ENCODE peak calls at places on chromosomes 7 and 10, in seven cellular contexts. One of them, this sample, is unnamed.

GRCh38 chr7:149882264-149883048 is 8.7 kb downstream of the ATP6V0E2 start:
- DNase-seq in HuH-7: no peak
- DNase-seq in cardiac fibroblast: peak; percentile 36
- DNase-seq in Kasumi-1: no peak
- DNase-seq in H54: no peak
- DNase-seq in NB4: peak; percentile 2
- DNase-seq in KBM-7: no peak
- DNase-seq in this sample: no peak

GRCh38 chr10:114401195-114401741 is 3.0 kb downstream of the AFAP1L2 start:
- DNase-seq in NB4: no peak
- DNase-seq in H54: no peak
- DNase-seq in HuH-7: no peak
- DNase-seq in KBM-7: no peak
- DNase-seq in Kasumi-1: no peak
- DNase-seq in cardiac fibroblast: peak; percentile 76
- DNase-seq in this sample: no peak

GRCh38 chr7:108066486-108066885 is 63.5 kb upstream of the LAMB1 start:
- DNase-seq in KBM-7: no peak
- DNase-seq in HuH-7: no peak
- DNase-seq in cardiac fibroblast: no peak
- DNase-seq in NB4: no peak
- DNase-seq in H54: no peak
- DNase-seq in Kasumi-1: no peak
- DNase-seq in this sample: no peak

GRCh38 chr7:26397786-26398435 is 106.2 kb downstream of the SNX10 start:
- DNase-seq in KBM-7: no peak
- DNase-seq in Kasumi-1: peak; percentile 54
- DNase-seq in cardiac fibroblast: no peak
- DNase-seq in NB4: peak; percentile 84
- DNase-seq in H54: no peak
- DNase-seq in HuH-7: peak; percentile 73
- DNase-seq in this sample: peak; percentile 14

GRCh38 chr10:101273330-101273729 is 44.1 kb upstream of the LBX1 start:
- DNase-seq in H54: no peak
- DNase-seq in KBM-7: no peak
- DNase-seq in HuH-7: no peak
- DNase-seq in cardiac fibroblast: no peak
- DNase-seq in Kasumi-1: no peak
- DNase-seq in NB4: no peak
- DNase-seq in this sample: no peak

GRCh38 chr7:80722596-80723141 is 84.2 kb downstream of the CD36 start:
- DNase-seq in HuH-7: no peak
- DNase-seq in H54: peak; percentile 38
- DNase-seq in NB4: no peak
- DNase-seq in KBM-7: no peak
- DNase-seq in cardiac fibroblast: peak; percentile 98
- DNase-seq in Kasumi-1: no peak
- DNase-seq in this sample: no peak

GRCh38 chr10:12314836-12315235 is 34.5 kb upstream of the CAMK1D start:
- DNase-seq in HuH-7: no peak
- DNase-seq in H54: no peak
- DNase-seq in cardiac fibroblast: no peak
- DNase-seq in KBM-7: no peak
- DNase-seq in Kasumi-1: no peak
- DNase-seq in NB4: no peak
- DNase-seq in this sample: no peak

GRCh38 chr7:157046681-157047080 is 36.2 kb upstream of the MNX1 start:
- DNase-seq in HuH-7: no peak
- DNase-seq in cardiac fibroblast: no peak
- DNase-seq in H54: peak; percentile 72
- DNase-seq in Kasumi-1: no peak
- DNase-seq in NB4: no peak
- DNase-seq in KBM-7: no peak
- DNase-seq in this sample: no peak

GRCh38 chr7:128742206-128742605 is 3.0 kb downstream of the CALU start:
- DNase-seq in Kasumi-1: no peak
- DNase-seq in HuH-7: no peak
- DNase-seq in H54: no peak
- DNase-seq in cardiac fibroblast: peak; percentile 62
- DNase-seq in KBM-7: no peak
- DNase-seq in NB4: no peak
- DNase-seq in this sample: no peak

GRCh38 chr10:62019685-62020361 is 118.3 kb downstream of the ARID5B start:
- DNase-seq in H54: no peak
- DNase-seq in cardiac fibroblast: peak; percentile 50
- DNase-seq in HuH-7: no peak
- DNase-seq in NB4: no peak
- DNase-seq in KBM-7: no peak
- DNase-seq in Kasumi-1: no peak
- DNase-seq in this sample: no peak

GRCh38 chr7:151114151-151115090 is 28.1 kb downstream of the AGAP3 start:
- DNase-seq in NB4: no peak
- DNase-seq in HuH-7: no peak
- DNase-seq in H54: peak; percentile 76
- DNase-seq in Kasumi-1: no peak
- DNase-seq in cardiac fibroblast: no peak
- DNase-seq in KBM-7: no peak
- DNase-seq in this sample: no peak

GRCh38 chr10:100827819-100828743 is 82.7 kb downstream of the PAX2 start:
- DNase-seq in Kasumi-1: peak; percentile 15
- DNase-seq in cardiac fibroblast: no peak
- DNase-seq in H54: peak; percentile 54
- DNase-seq in KBM-7: peak; percentile 37
- DNase-seq in NB4: peak; percentile 68
- DNase-seq in HuH-7: peak; percentile 79
- DNase-seq in this sample: peak; percentile 75

GRCh38 chr7:133854739-133855138 is 272.4 kb upstream of the LRGUK start:
- DNase-seq in cardiac fibroblast: peak; percentile 73
- DNase-seq in KBM-7: peak; percentile 21
- DNase-seq in H54: no peak
- DNase-seq in NB4: peak; percentile 60
- DNase-seq in HuH-7: peak; percentile 32
- DNase-seq in Kasumi-1: peak; percentile 54
- DNase-seq in this sample: peak; percentile 54

GRCh38 chr7:149319376-149319775 is 57.4 kb downstream of the ZNF783 start:
- DNase-seq in NB4: no peak
- DNase-seq in HuH-7: no peak
- DNase-seq in KBM-7: no peak
- DNase-seq in H54: no peak
- DNase-seq in Kasumi-1: no peak
- DNase-seq in cardiac fibroblast: no peak
- DNase-seq in this sample: no peak